ENCODE peak calls at places on chromosomes 13 and 19, in four cellular contexts. I, D, H and Q are unnamed samples.

GRCh38 chr13:71056581-71056980 is 810.4 kb downstream of the DACH1 start:
- DNase-seq in I (no peak), D (no peak), H (no peak), Q (peak; percentile 48)

GRCh38 chr13:92719868-92720267 is 506.7 kb upstream of the GPC6 start:
- DNase-seq in I (no peak), D (no peak), H (no peak), Q (peak; percentile 77)

GRCh38 chr19:35088514-35088913 is 27.1 kb upstream of the FXYD3 start:
- DNase-seq in I (peak; percentile 71), D (no peak), H (peak; percentile 76), Q (no peak)

GRCh38 chr13:64248371-64249065 is 2832.9 kb upstream of the PCDH20 start:
- DNase-seq in I (peak; percentile 21), D (no peak), H (peak; percentile 6), Q (no peak)

GRCh38 chr19:14517446-14517839 is 754 bp downstream of the DNAJB1 start:
- DNase-seq in I (no peak), D (no peak), H (peak; percentile 37), Q (no peak)

GRCh38 chr13:93882086-93882651 is 597.3 kb downstream of the DCT start:
- DNase-seq in I (no peak), D (no peak), H (no peak), Q (no peak)

GRCh38 chr13:48942131-48942530 is 33.6 kb upstream of the FNDC3A start:
- DNase-seq in I (no peak), D (no peak), H (peak; percentile 54), Q (no peak)

GRCh38 chr13:50990540-50991506 is 81.2 kb downstream of the RNASEH2B start:
- DNase-seq in I (no peak), D (peak; percentile 71), H (peak; percentile 81), Q (peak; percentile 44)

GRCh38 chr19:55528030-55528801 is 8.7 kb downstream of the SBK2 start:
- DNase-seq in I (no peak), D (no peak), H (peak; percentile 29), Q (no peak)

GRCh38 chr13:110284809-110285519 is 22.0 kb downstream of the COL4A1 start:
- DNase-seq in I (no peak), D (no peak), H (no peak), Q (no peak)

GRCh38 chr13:108755084-108755483 is 125.7 kb downstream of the MYO16 start:
- DNase-seq in I (no peak), D (no peak), H (no peak), Q (no peak)

GRCh38 chr13:79386125-79386822 is 19.8 kb downstream of the RBM26 start:
- DNase-seq in I (no peak), D (no peak), H (no peak), Q (no peak)

GRCh38 chr13:97237388-97237787 is 15.3 kb downstream of the MBNL2 start:
- DNase-seq in I (no peak), D (no peak), H (no peak), Q (no peak)

GRCh38 chr13:110869805-110870706 is 44.8 kb downstream of the ANKRD10 start:
- DNase-seq in I (peak; percentile 96), D (peak; percentile 87), H (peak; percentile 99), Q (peak; percentile 82)

GRCh38 chr13:25192936-25193335 is 20.8 kb upstream of the AMER2 start:
- DNase-seq in I (no peak), D (no peak), H (no peak), Q (no peak)

GRCh38 chr13:94550030-94550738 is 45.8 kb downstream of the TGDS start:
- DNase-seq in I (no peak), D (no peak), H (peak; percentile 59), Q (peak; percentile 75)

GRCh38 chr19:18176367-18177310 is 3.0 kb downstream of the IFI30 start:
- DNase-seq in I (no peak), D (no peak), H (no peak), Q (no peak)

GRCh38 chr13:79918620-79919019 is 422.3 kb downstream of the SPRY2 start:
- DNase-seq in I (no peak), D (no peak), H (no peak), Q (no peak)

GRCh38 chr13:107574517-107575215 is 640.7 kb downstream of the LIG4 start:
- DNase-seq in I (no peak), D (no peak), H (peak; percentile 26), Q (peak; percentile 45)

GRCh38 chr13:79457948-79458347 is 23.0 kb upstream of the NDFIP2 start:
- DNase-seq in I (no peak), D (no peak), H (peak; percentile 71), Q (no peak)

GRCh38 chr13:23321534-23322241 is 111.8 kb downstream of the SACS start:
- DNase-seq in I (peak; percentile 76), D (peak; percentile 64), H (peak; percentile 93), Q (no peak)

GRCh38 chr13:29543230-29544215 is 52.0 kb downstream of the SLC7A1 start:
- DNase-seq in I (no peak), D (no peak), H (peak; percentile 29), Q (peak; percentile 31)

GRCh38 chr19:29262085-29262484 is 49.1 kb upstream of the UQCRFS1 start:
- DNase-seq in I (no peak), D (no peak), H (no peak), Q (no peak)
- H3K4me3 ChIP-seq in I (no peak overlapping the region), D (no peak overlapping the region), H (no peak overlapping the region), Q (no peak overlapping the region)

GRCh38 chr19:37718357-37718756 is 1.2 kb downstream of the ZNF607 start:
- DNase-seq in I (no peak), D (no peak), H (no peak), Q (peak; percentile 36)
- H3K4me3 ChIP-seq in I (peak overlapping the region; percentile 89), D (peak overlapping the region; percentile 80), H (peak overlapping the region; percentile 84), Q (peak overlapping the region; percentile 92)

GRCh38 chr19:40286235-40286530 is 1.0 kb upstream of the AKT2 start:
- DNase-seq in I (no peak), D (no peak), H (no peak), Q (no peak)
- H3K4me3 ChIP-seq in I (no peak overlapping the region), D (peak overlapping the region; percentile 83), H (no peak overlapping the region), Q (peak overlapping the region; percentile 51)

DNA sequence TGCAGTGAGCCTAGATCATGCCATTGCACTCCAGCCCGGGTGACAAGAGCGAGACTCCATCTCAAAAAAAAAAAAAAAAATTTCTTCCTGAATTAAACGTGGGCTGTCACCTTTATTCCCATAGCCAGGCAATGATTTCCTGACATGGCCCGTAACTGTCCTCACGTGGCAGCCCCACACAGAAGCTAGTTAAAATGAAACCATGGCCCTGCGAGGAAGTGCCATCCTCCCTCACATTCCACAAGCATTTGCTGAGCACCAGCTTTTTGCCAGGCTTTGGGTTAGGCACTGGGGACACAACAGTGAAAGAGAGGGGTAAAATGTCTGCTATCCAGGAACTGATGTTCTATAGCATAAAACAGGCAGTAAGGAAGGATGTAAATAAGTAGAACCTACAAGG is 13.2 kb upstream of the FBXO27 start:
- DNase-seq in I (no peak), D (no peak), H (no peak), Q (no peak)
- H3K4me3 ChIP-seq in I (no peak overlapping the region), D (no peak overlapping the region), H (no peak overlapping the region), Q (no peak overlapping the region)

GRCh38 chr19:695350-695949 is at the start of gene PRSS57:
- DNase-seq in I (no peak), D (no peak), H (no peak), Q (no peak)
- H3K4me3 ChIP-seq in I (no peak within 1 kb of the TSS), D (no peak within 1 kb of the TSS), H (no peak within 1 kb of the TSS), Q (no peak within 1 kb of the TSS)

DNA sequence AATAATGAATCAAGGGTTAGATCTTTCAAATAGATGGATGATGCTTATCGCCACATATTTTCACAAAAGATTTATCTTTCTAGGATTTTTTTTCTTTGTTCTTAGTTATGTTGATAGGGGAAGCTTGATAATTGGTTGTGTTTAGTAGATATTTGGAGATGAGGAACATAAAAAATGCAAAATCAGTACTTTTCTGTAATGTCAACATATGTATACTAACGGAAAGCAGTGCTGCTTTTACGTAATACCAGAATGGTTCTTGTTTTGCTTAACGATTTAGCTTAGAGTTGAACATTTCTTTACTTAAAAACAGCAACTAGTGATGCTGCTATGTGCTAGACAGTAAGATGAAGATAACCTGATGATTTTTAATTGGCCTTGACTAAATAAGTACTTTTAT is 3.0 kb downstream of the ZMYM2 start:
- DNase-seq in I (no peak), D (no peak), H (no peak), Q (no peak)
- H3K4me3 ChIP-seq in I (no peak overlapping the region), D (no peak overlapping the region), H (peak overlapping the region; percentile 13), Q (peak overlapping the region; percentile 68)

GRCh38 chr19:1513492-1514294 is 874 bp upstream of the ADAMTSL5 start:
- DNase-seq in I (no peak), D (peak; percentile 72), H (peak; percentile 59), Q (peak; percentile 63)
- H3K4me3 ChIP-seq in I (peak overlapping the region; percentile 60), D (peak overlapping the region; percentile 82), H (peak overlapping the region; percentile 44), Q (peak overlapping the region; percentile 53)

GRCh38 chr19:48393559-48394330 is at the start of gene GRIN2D:
- DNase-seq in I (no peak), D (no peak), H (peak; percentile 47), Q (peak; percentile 65)
- H3K4me3 ChIP-seq in I (peak within 1 kb of the TSS; percentile 51), D (no peak within 1 kb of the TSS), H (peak within 1 kb of the TSS; percentile 37), Q (peak within 1 kb of the TSS; percentile 74)